ENCODE peak calls at places on chromosome X, in eight cellular contexts. G, U, N, M, K, D, J and A are unnamed samples.
A peak's percentile ranks its signal among the peaks of the same experiment; 100 is the strongest.

GRCh38 chrX:39774804-39775112 is 323.0 kb downstream of the BCOR start:
- DNase-seq in G (no peak), U (no peak), N (no peak), M (no peak), K (no peak), D (no peak), J (no peak), A (no peak)

GRCh38 chrX:22060451-22060940 is 28.4 kb downstream of the PHEX start:
- DNase-seq in G (peak; percentile 53), U (no peak), N (peak; percentile 3), M (no peak), K (no peak), D (no peak), J (no peak), A (no peak)

GRCh38 chrX:140274761-140275525 is 229.9 kb downstream of the SOX3 start:
- DNase-seq in G (peak; percentile 60), U (no peak), N (peak; percentile 84), M (no peak), K (no peak), D (no peak), J (no peak), A (peak; percentile 2)

GRCh38 chrX:38973327-38973726 is 172.1 kb downstream of the MID1IP1 start:
- DNase-seq in G (peak; percentile 64), U (no peak), N (no peak), M (no peak), K (no peak), D (no peak), J (no peak), A (peak; percentile 52)

GRCh38 chrX:102606115-102606514 is 6.8 kb downstream of the ARMCX5 start:
- DNase-seq in G (no peak), U (no peak), N (no peak), M (no peak), K (no peak), D (no peak), J (no peak), A (no peak)

GRCh38 chrX:153884136-153885076 is 1.6 kb downstream of the L1CAM start:
- DNase-seq in G (no peak), U (no peak), N (no peak), M (no peak), K (no peak), D (no peak), J (no peak), A (no peak)

GRCh38 chrX:20527458-20528099 is 260.9 kb upstream of the RPS6KA3 start:
- DNase-seq in G (peak; percentile 43), U (no peak), N (peak; percentile 32), M (peak; percentile 41), K (no peak), D (no peak), J (no peak), A (peak; percentile 41)

GRCh38 chrX:39688576-39689373 is 409.0 kb downstream of the BCOR start:
- DNase-seq in G (peak; percentile 38), U (peak; percentile 71), N (peak; percentile 23), M (peak; percentile 75), K (peak; percentile 76), D (peak; percentile 76), J (peak; percentile 73), A (no peak)

GRCh38 chrX:150450519-150451177 is 87.5 kb downstream of the MAMLD1 start:
- DNase-seq in G (no peak), U (no peak), N (peak; percentile 7), M (no peak), K (no peak), D (no peak), J (no peak), A (no peak)

GRCh38 chrX:119984652-119985051 is 41.1 kb upstream of the NKAP start:
- DNase-seq in G (no peak), U (no peak), N (no peak), M (no peak), K (no peak), D (no peak), J (no peak), A (no peak)

GRCh38 chrX:8815460-8816065 is 14.4 kb upstream of the FAM9A start:
- DNase-seq in G (peak; percentile 42), U (peak; percentile 63), N (peak; percentile 37), M (no peak), K (no peak), D (no peak), J (no peak), A (peak; percentile 48)

GRCh38 chrX:12975670-12975965 is 708 bp downstream of the TMSB4X start:
- DNase-seq in G (no peak), U (peak; percentile 45), N (no peak), M (peak; percentile 38), K (no peak), D (peak; percentile 90), J (peak; percentile 41), A (no peak)

GRCh38 chrX:9352243-9352642 is 112.6 kb upstream of the TBL1X start:
- DNase-seq in G (no peak), U (no peak), N (no peak), M (no peak), K (no peak), D (no peak), J (no peak), A (no peak)

GRCh38 chrX:148947399-148948025 is 447.1 kb downstream of the AFF2 start:
- DNase-seq in G (peak; percentile 45), U (no peak), N (no peak), M (no peak), K (no peak), D (no peak), J (no peak), A (peak; percentile 0)

GRCh38 chrX:65586491-65586890 is 51.9 kb upstream of the LAS1L start:
- DNase-seq in G (no peak), U (no peak), N (peak; percentile 41), M (no peak), K (no peak), D (no peak), J (no peak), A (peak; percentile 61)

GRCh38 chrX:77679145-77679544 is 106.9 kb downstream of the ATRX start:
- DNase-seq in G (no peak), U (no peak), N (no peak), M (no peak), K (no peak), D (no peak), J (no peak), A (no peak)

GRCh38 chrX:15269618-15270521 is at the start of gene ASB9:
- DNase-seq in G (peak; percentile 27), U (peak; percentile 66), N (peak; percentile 42), M (no peak), K (no peak), D (no peak), J (no peak), A (peak; percentile 79)

GRCh38 chrX:14398725-14399124 is 130.6 kb upstream of the GLRA2 start:
- DNase-seq in G (peak; percentile 46), U (peak; percentile 19), N (no peak), M (no peak), K (no peak), D (no peak), J (no peak), A (peak; percentile 86)

GRCh38 chrX:2497961-2498780 is 2.6 kb downstream of the DHRSX start:
- DNase-seq in G (peak; percentile 55), U (peak; percentile 65), N (peak; percentile 48), M (no peak), K (no peak), D (peak; percentile 41), J (no peak), A (peak; percentile 43)

GRCh38 chrX:134191276-134191675 is 45.7 kb upstream of the CCDC160 start:
- DNase-seq in G (no peak), U (no peak), N (no peak), M (no peak), K (no peak), D (no peak), J (no peak), A (no peak)

DNA sequence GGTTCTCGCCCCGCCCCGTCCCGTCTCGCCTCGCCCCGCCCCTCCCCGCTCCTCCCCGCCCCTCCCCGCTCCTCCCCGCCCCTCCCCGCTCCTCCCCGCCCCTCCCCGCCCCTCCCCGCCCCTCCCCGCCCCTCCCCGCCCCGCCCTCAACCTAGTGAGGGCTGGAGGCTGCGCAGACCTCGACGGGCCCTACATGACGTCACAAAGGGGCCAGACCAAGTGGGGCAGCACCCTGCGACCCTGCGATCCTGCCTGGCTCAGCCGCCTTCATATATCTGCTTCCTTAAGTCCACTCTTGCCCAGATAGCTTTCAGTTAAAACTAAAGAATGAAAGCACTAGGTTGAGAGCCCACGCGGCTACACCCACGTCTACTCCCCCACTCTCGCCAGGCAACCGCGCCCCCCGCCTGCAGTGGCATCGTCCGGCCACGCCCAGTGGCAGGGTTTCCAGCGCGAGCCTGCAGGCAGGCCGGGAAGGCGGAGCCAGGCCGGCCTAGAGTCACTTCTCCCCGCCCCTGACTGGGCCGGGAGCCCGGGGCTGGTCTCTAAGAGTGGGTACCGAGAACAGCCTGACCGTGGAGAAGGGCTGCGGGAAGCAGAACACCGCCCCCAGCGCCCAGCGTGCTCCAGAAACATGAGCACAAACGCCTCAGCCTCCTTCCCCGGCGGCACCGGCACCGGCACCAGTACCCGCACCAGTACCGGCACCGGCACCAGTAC is 1.5 kb upstream of the MAOA start:
- DNase-seq in G (peak; percentile 93), U (peak; percentile 93), N (peak; percentile 94), M (peak; percentile 94), K (peak; percentile 97), D (peak; percentile 96), J (peak; percentile 94), A (peak; percentile 90)
- TF ChIP-seq CTCF in G (no peak), U (no peak), N (peak; percentile 26), M (peak; percentile 23), K (no peak), D (no peak), J (peak; percentile 34), A (no peak)

DNA sequence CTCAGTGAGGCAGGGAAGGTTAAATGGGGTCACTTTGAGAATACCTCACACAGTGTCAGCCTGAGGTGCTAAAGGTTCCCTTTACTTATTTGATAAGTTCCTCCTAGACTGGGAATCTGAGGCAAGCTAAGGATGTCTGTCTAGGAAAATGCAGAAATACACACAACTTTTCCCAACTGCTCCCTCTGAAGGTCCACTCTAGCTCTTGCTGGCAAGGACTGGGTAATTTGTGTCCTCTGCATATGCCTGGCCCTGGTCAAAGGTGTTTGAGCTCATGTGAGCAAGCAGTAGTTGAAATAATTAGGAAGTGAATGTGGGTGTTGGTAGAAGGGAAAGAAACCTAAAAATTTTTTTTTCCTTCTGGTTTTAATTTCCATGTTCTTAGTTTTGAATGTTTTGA is 21.3 kb downstream of the TXLNG start:
- DNase-seq in G (peak; percentile 23), U (no peak), N (peak; percentile 55), M (no peak), K (no peak), D (no peak), J (no peak), A (peak; percentile 50)
- H3K4me3 ChIP-seq in G (peak overlapping the region; percentile 71), U (no peak overlapping the region), N (no peak overlapping the region), M (no peak overlapping the region), K (peak overlapping the region; percentile 29), D (no peak overlapping the region), J (no peak overlapping the region), A (no peak overlapping the region)

GRCh38 chrX:100098660-100099375 is 311.3 kb downstream of the PCDH19 start:
- DNase-seq in G (no peak), U (no peak), N (peak; percentile 23), M (no peak), K (no peak), D (no peak), J (no peak), A (no peak)
- TF ChIP-seq CTCF in G (no peak), U (no peak), N (no peak), M (no peak), K (no peak), D (no peak), J (no peak), A (no peak)

DNA sequence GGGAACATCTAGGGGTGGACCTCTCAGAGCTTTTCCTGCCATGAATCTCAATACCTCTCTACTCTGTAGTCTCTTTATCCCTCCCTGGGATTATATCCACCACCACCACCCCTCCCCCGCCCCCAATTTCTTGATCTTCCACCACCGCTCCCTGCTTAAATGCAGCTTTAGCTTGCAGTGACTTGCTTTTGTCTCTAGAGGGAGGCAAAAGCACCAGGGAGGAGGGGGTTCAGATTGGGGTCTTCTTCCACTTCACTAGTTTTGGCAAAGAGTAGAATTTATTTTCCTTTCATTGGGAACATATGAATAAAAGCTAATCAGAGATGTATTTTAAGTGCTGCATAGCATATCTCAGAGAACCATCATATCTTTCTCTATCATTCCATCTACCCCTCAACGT is 5.5 kb downstream of the ARHGAP36 start:
- DNase-seq in G (no peak), U (no peak), N (no peak), M (no peak), K (no peak), D (no peak), J (no peak), A (no peak)
- H3K4me3 ChIP-seq in G (no peak overlapping the region), U (no peak overlapping the region), N (no peak overlapping the region), M (no peak overlapping the region), K (no peak overlapping the region), D (no peak overlapping the region), J (no peak overlapping the region), A (no peak overlapping the region)